ENCODE peak calls at places on chromosomes 13 and 19, in eight cellular contexts. W is HCT116, T is stomach, H is GM12891, P is suprapubic skin, Q is HL-60, Z is GM23338, B is transverse colon. M is an unnamed sample.

GRCh38 chr19:27679905-27680304 is 1533.0 kb downstream of the UQCRFS1 start:
- DNase-seq in H (no peak), B (no peak), T (no peak), Q (no peak), W (no peak), P (no peak), Z (no peak), M (no peak)

GRCh38 chr13:34942732-34943674 is 933 bp downstream of the NBEA start:
- DNase-seq in Q (no peak), H (no peak), W (no peak), T (peak; percentile 44), Z (peak; percentile 78), P (peak; percentile 49), B (peak; percentile 37), M (peak; percentile 69)

GRCh38 chr19:14393303-14393702 is 12.1 kb downstream of the ADGRE5 start:
- DNase-seq in B (no peak), Q (no peak), W (no peak), P (no peak), H (no peak), T (no peak), Z (no peak), M (no peak)

GRCh38 chr13:40664100-40665060 is 2.1 kb downstream of the FOXO1 start:
- DNase-seq in B (peak; percentile 90), T (peak; percentile 82), W (no peak), Z (peak; percentile 45), P (peak; percentile 82), H (peak; percentile 16), Q (no peak), M (peak; percentile 70)

GRCh38 chr13:71030789-71031188 is 836.2 kb downstream of the DACH1 start:
- DNase-seq in Q (no peak), P (no peak), T (no peak), Z (peak; percentile 38), H (no peak), W (no peak), B (no peak), M (no peak)

GRCh38 chr13:51832471-51833152 is 12.4 kb downstream of the TMEM272 start:
- DNase-seq in B (peak; percentile 26), W (no peak), Q (peak; percentile 42), P (no peak), T (no peak), Z (peak; percentile 43), H (peak; percentile 26), M (peak; percentile 39)

GRCh38 chr13:35720690-35721554 is 244.4 kb upstream of the MAB21L1 start:
- DNase-seq in B (peak; percentile 42), Q (peak; percentile 15), P (no peak), W (peak; percentile 13), Z (peak; percentile 84), T (peak; percentile 49), H (peak; percentile 39), M (peak; percentile 89)

GRCh38 chr13:96822900-96823299 is 171.4 kb downstream of the OXGR1 start:
- DNase-seq in W (peak; percentile 54), Q (no peak), H (no peak), T (peak; percentile 49), Z (peak; percentile 70), P (no peak), B (peak; percentile 25), M (peak; percentile 37)

GRCh38 chr19:16160943-16161560 is 12.3 kb downstream of the CIB3 start:
- DNase-seq in Z (no peak), B (peak; percentile 47), W (peak; percentile 95), T (no peak), H (no peak), P (no peak), Q (no peak), M (no peak)

GRCh38 chr13:28558567-28558966 is 63.6 kb upstream of the FLT1 start:
- DNase-seq in Z (no peak), T (no peak), B (no peak), Q (no peak), W (no peak), H (no peak), P (no peak), M (no peak)

GRCh38 chr13:50613356-50613831 is 230.1 kb downstream of the DLEU7 start:
- DNase-seq in Q (no peak), P (no peak), Z (no peak), T (no peak), H (no peak), W (no peak), B (no peak), M (no peak)

GRCh38 chr13:94345374-94346195 is 133.9 kb downstream of the DCT start:
- DNase-seq in Z (no peak), W (no peak), H (no peak), B (no peak), P (no peak), T (no peak), Q (no peak), M (peak; percentile 51)

GRCh38 chr19:18422530-18423191 is 3.5 kb downstream of the SSBP4 start:
- DNase-seq in H (no peak), T (no peak), Z (no peak), P (no peak), W (no peak), B (no peak), Q (no peak), M (no peak)

GRCh38 chr13:85665286-85665685 is 133.9 kb downstream of the SLITRK6 start:
- DNase-seq in Z (peak; percentile 19), W (no peak), B (no peak), H (no peak), P (no peak), Q (no peak), T (no peak), M (no peak)

GRCh38 chr13:46160474-46161066 is 21.4 kb downstream of the LCP1 start:
- DNase-seq in Q (no peak), W (peak; percentile 48), P (no peak), H (peak; percentile 38), Z (peak; percentile 79), T (no peak), B (no peak), M (peak; percentile 75)

GRCh38 chr19:5948697-5949564 is 29.0 kb downstream of the RANBP3 start:
- DNase-seq in P (no peak), B (no peak), W (no peak), Q (no peak), Z (no peak), H (no peak), T (no peak), M (no peak)

GRCh38 chr13:75181906-75182305 is 300.1 kb downstream of the TBC1D4 start:
- DNase-seq in B (no peak), H (no peak), T (no peak), P (no peak), Q (no peak), W (no peak), Z (no peak), M (no peak)

GRCh38 chr19:33812388-33813330 is 16.0 kb downstream of the KCTD15 start:
- DNase-seq in P (peak; percentile 64), T (no peak), Q (no peak), Z (no peak), W (no peak), H (no peak), B (no peak), M (peak; percentile 87)

GRCh38 chr13:26971990-26972888 is 199.4 kb downstream of the USP12 start:
- DNase-seq in W (peak; percentile 26), H (no peak), B (peak; percentile 80), Q (peak; percentile 16), P (no peak), Z (peak; percentile 81), T (peak; percentile 69), M (no peak)

DNA sequence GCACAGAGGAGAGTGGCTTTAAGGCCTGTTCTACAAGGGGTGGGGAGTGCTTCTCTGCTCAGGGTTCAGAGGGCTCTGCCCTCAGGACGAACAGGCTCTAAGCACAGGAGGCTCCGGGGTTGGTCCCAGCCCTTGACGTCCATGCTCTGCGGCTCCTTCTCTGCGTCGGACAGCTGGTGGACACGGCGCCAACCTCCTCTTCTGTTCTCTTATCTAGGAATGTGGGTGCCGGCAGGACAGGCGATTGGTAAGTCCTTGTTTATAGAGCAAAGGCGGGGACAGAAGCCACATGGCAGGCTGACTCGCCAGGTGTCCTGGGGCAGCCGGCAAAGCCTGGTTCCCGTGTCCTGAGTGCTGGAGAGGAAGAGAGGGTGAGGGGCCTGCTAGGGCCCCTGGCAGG is 8.4 kb upstream of the RPS15 start:
- DNase-seq in W (no peak), T (peak; percentile 77), H (no peak), B (peak; percentile 36), Z (no peak), Q (no peak), P (no peak), M (no peak)
- TF ChIP-seq POLR2AphosphoS5 in W (no peak), T (peak; percentile 44), H (peak; percentile 3), B (no peak), Z (peak; percentile 13), Q (no peak), P (no peak), M (no peak)

DNA sequence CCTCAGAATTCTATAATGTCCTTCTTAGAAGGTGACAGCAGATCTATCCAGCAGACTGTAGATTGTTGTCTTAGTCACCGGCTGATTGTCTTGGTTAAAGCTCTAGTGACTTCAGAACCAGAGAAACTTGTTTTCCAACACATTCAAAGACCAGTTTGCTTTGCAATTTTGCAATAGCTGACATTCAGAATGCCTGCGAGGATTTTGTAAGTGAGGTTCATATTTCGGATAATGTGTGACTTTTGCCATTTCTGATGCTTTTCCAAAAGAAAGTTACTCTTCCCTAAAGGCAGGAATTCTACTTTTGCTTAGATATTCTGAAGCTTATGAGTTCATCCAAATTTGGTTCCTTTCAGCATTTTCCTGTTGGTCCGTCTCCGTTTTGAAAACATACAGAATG is 13.2 kb downstream of the SPINT2 start:
- DNase-seq in Z (no peak), Q (no peak), B (no peak), H (no peak), P (no peak), W (no peak), T (no peak), M (no peak)
- TF ChIP-seq POLR2AphosphoS5 in Z (no peak), Q (no peak), B (no peak), H (no peak), P (no peak), W (no peak), T (peak; percentile 44), M (no peak)

DNA sequence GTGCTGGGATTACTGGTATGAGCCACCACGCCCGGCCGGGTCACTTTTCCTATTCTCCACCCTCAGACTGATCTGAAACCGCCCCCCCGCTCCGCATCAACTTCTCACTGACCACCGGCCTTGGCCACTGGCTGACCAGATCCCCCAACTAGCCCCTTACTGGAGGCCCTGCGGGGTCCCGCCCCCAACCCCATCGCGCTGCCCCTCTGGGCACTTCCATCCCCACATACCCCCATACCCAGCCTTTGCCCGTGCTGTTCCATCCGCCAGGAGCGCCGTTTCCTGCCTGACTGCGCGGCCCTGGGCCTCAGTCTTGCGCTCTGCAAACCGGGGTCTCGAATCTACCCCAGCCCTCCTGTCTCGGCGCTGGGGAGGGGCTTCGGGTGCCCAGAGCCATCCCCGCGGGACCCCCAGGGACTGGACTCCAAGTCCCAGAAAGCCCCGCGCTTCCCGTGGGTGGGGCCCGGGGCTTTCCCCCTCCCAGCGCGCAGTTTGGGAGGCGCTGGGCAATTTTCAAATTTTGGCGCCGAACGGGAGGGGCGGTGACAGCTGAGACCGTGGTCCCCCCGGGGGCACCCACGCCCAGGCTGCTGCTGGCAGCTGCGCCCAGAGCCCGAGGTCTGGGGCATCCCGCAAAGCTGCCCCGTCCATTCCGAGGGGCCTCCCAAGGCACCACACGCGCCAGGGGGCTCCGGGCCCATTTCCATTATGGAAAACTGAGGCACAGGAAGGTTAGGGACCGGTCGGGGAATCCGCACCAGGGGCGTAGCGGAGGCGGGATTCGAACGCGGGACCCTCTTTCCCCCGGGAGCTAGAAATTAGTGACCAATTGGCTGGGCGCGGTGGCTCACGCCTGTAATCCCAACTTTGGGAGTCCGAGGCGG is 5.2 kb upstream of the LMNB2 start:
- DNase-seq in B (peak; percentile 54), Z (peak; percentile 80), W (peak; percentile 60), Q (no peak), T (peak; percentile 34), H (peak; percentile 87), P (no peak), M (peak; percentile 92)
- TF ChIP-seq POLR2AphosphoS5 in B (no peak), Z (peak; percentile 38), W (peak; percentile 14), Q (no peak), T (no peak), H (no peak), P (no peak), M (no peak)

GRCh38 chr13:100954430-100955361 is 280.1 kb upstream of the TMTC4 start:
- DNase-seq in H (no peak), W (no peak), B (no peak), Z (no peak), T (no peak), P (no peak), Q (no peak), M (peak; percentile 11)
- TF ChIP-seq POLR2AphosphoS5 in H (no peak), W (no peak), B (no peak), Z (no peak), T (no peak), P (no peak), Q (no peak), M (no peak)

M was measured in SK-N-SH.